ENCODE peak calls at places on chromosomes 1 and 21, in eight cellular contexts. Y, I, H, C, X, A, T and B are unnamed samples.
A peak's percentile ranks its signal among the peaks of the same experiment; 100 is the strongest.

GRCh38 chr1:197557302-197557701 is 218.0 kb downstream of the DENND1B start:
- DNase-seq in Y (no peak), I (no peak), H (no peak), C (no peak), X (no peak), A (no peak), T (peak; percentile 36), B (no peak)

GRCh38 chr1:167426716-167427115 is 91.6 kb downstream of the CD247 start:
- DNase-seq in Y (no peak), I (no peak), H (no peak), C (no peak), X (no peak), A (no peak), T (no peak), B (no peak)

GRCh38 chr21:35968564-35968963 is 91.8 kb downstream of the SETD4 start:
- DNase-seq in Y (no peak), I (no peak), H (no peak), C (no peak), X (no peak), A (no peak), T (no peak), B (no peak)

GRCh38 chr1:227417622-227418245 is 99.4 kb upstream of the CDC42BPA start:
- DNase-seq in Y (no peak), I (no peak), H (no peak), C (no peak), X (no peak), A (no peak), T (no peak), B (no peak)

GRCh38 chr1:231969078-231969477 is 342.5 kb downstream of the DISC1 start:
- DNase-seq in Y (no peak), I (no peak), H (no peak), C (no peak), X (no peak), A (no peak), T (no peak), B (no peak)

GRCh38 chr1:213281610-213282316 is 230.7 kb downstream of the RPS6KC1 start:
- DNase-seq in Y (no peak), I (no peak), H (peak; percentile 1), C (no peak), X (no peak), A (no peak), T (no peak), B (no peak)

GRCh38 chr1:209876091-209876800 is 48.5 kb downstream of the UTP25 start:
- DNase-seq in Y (no peak), I (no peak), H (no peak), C (no peak), X (no peak), A (no peak), T (peak; percentile 66), B (no peak)

GRCh38 chr1:246364415-246364941 is 142.6 kb downstream of the SMYD3 start:
- DNase-seq in Y (no peak), I (no peak), H (no peak), C (no peak), X (no peak), A (no peak), T (no peak), B (no peak)

GRCh38 chr1:178702141-178702540 is 22.9 kb upstream of the RALGPS2 start:
- DNase-seq in Y (no peak), I (no peak), H (no peak), C (no peak), X (no peak), A (no peak), T (peak; percentile 59), B (no peak)

GRCh38 chr1:78683079-78683478 is 33.4 kb downstream of the IFI44 start:
- DNase-seq in Y (no peak), I (no peak), H (no peak), C (no peak), X (no peak), A (no peak), T (no peak), B (no peak)

GRCh38 chr1:211305044-211305443 is 21.6 kb upstream of the TRAF5 start:
- DNase-seq in Y (no peak), I (peak; percentile 78), H (no peak), C (no peak), X (no peak), A (no peak), T (peak; percentile 56), B (no peak)

GRCh38 chr1:10950316-10951172 is 61.9 kb upstream of the TARDBP start:
- DNase-seq in Y (no peak), I (no peak), H (no peak), C (no peak), X (no peak), A (no peak), T (no peak), B (no peak)

GRCh38 chr1:156429308-156430060 is 60.5 kb downstream of the RHBG start:
- DNase-seq in Y (no peak), I (no peak), H (peak; percentile 36), C (no peak), X (no peak), A (no peak), T (no peak), B (no peak)

GRCh38 chr1:63323866-63324778 is 1.8 kb downstream of the FOXD3 start:
- DNase-seq in Y (no peak), I (no peak), H (no peak), C (no peak), X (no peak), A (no peak), T (no peak), B (no peak)

GRCh38 chr1:42937141-42937696 is 21.4 kb downstream of the SLC2A1 start:
- DNase-seq in Y (no peak), I (peak; percentile 38), H (no peak), C (peak; percentile 37), X (no peak), A (no peak), T (peak; percentile 64), B (no peak)

GRCh38 chr1:183180634-183181056 is 5.4 kb upstream of the LAMC2 start:
- DNase-seq in Y (no peak), I (peak; percentile 13), H (no peak), C (no peak), X (no peak), A (peak; percentile 75), T (peak; percentile 79), B (no peak)

GRCh38 chr1:218556016-218556415 is 210.9 kb downstream of the TGFB2 start:
- DNase-seq in Y (no peak), I (no peak), H (no peak), C (no peak), X (no peak), A (no peak), T (no peak), B (no peak)

GRCh38 chr1:221030121-221030649 is 150.9 kb downstream of the HLX start:
- DNase-seq in Y (no peak), I (no peak), H (no peak), C (peak; percentile 71), X (no peak), A (no peak), T (no peak), B (no peak)

GRCh38 chr1:182050481-182051438 is 10.8 kb downstream of the ZNF648 start:
- DNase-seq in Y (no peak), I (no peak), H (no peak), C (no peak), X (no peak), A (no peak), T (no peak), B (no peak)

GRCh38 chr1:228341814-228342626 is 64.6 kb downstream of the TRIM11 start:
- DNase-seq in Y (no peak), I (no peak), H (no peak), C (peak; percentile 54), X (no peak), A (no peak), T (no peak), B (no peak)

GRCh38 chr1:204331847-204332487 is 27.8 kb downstream of the PLEKHA6 start:
- DNase-seq in Y (no peak), I (no peak), H (no peak), C (no peak), X (no peak), A (no peak), T (no peak), B (no peak)